ENCODE peak calls at places on chromosomes 12 and 14, in five cellular contexts. One of them, this sample, is unnamed.

GRCh38 chr14:98858561-98858960 is 413.4 kb downstream of the BCL11B start:
- DNase-seq in left ventricle myocardium inferior: no peak
- DNase-seq in transverse colon: no peak
- DNase-seq in HCT116: no peak
- DNase-seq in cardiac muscle cell: no peak
- DNase-seq in this sample: no peak

GRCh38 chr12:108804361-108804949 is 52.9 kb downstream of the SSH1 start:
- DNase-seq in cardiac muscle cell: peak; percentile 96
- DNase-seq in HCT116: no peak
- DNase-seq in transverse colon: peak; percentile 49
- DNase-seq in left ventricle myocardium inferior: peak; percentile 70
- DNase-seq in this sample: no peak

GRCh38 chr12:131226345-131227265 is 272.9 kb downstream of the ADGRD1 start:
- DNase-seq in transverse colon: no peak
- DNase-seq in left ventricle myocardium inferior: no peak
- DNase-seq in cardiac muscle cell: no peak
- DNase-seq in HCT116: no peak
- DNase-seq in this sample: peak; percentile 44

GRCh38 chr12:72098622-72099021 is 160.0 kb downstream of the TPH2 start:
- DNase-seq in left ventricle myocardium inferior: no peak
- DNase-seq in HCT116: no peak
- DNase-seq in transverse colon: no peak
- DNase-seq in cardiac muscle cell: peak; percentile 0
- DNase-seq in this sample: no peak

GRCh38 chr12:111429760-111430417 is 24.2 kb downstream of the SH2B3 start:
- DNase-seq in cardiac muscle cell: no peak
- DNase-seq in HCT116: no peak
- DNase-seq in left ventricle myocardium inferior: no peak
- DNase-seq in transverse colon: no peak
- DNase-seq in this sample: peak; percentile 69

GRCh38 chr12:100141998-100142850 is 450 bp downstream of the BLTP3B start:
- DNase-seq in HCT116: no peak
- DNase-seq in left ventricle myocardium inferior: peak; percentile 49
- DNase-seq in cardiac muscle cell: no peak
- DNase-seq in transverse colon: peak; percentile 68
- DNase-seq in this sample: peak; percentile 83

GRCh38 chr12:56151672-56152131 is 685 bp upstream of the MYL6B start:
- DNase-seq in transverse colon: peak; percentile 81
- DNase-seq in left ventricle myocardium inferior: no peak
- DNase-seq in cardiac muscle cell: no peak
- DNase-seq in HCT116: peak; percentile 44
- DNase-seq in this sample: peak; percentile 82

GRCh38 chr12:32025906-32026305 is 66.7 kb downstream of the RESF1 start:
- DNase-seq in cardiac muscle cell: no peak
- DNase-seq in HCT116: no peak
- DNase-seq in left ventricle myocardium inferior: no peak
- DNase-seq in transverse colon: peak; percentile 10
- DNase-seq in this sample: no peak

GRCh38 chr12:197347-197746 is 16.6 kb downstream of the SLC6A12 start:
- DNase-seq in HCT116: no peak
- DNase-seq in left ventricle myocardium inferior: no peak
- DNase-seq in transverse colon: no peak
- DNase-seq in cardiac muscle cell: no peak
- DNase-seq in this sample: no peak

GRCh38 chr12:127205781-127206535 is 1061.0 kb upstream of the TMEM132C start:
- DNase-seq in cardiac muscle cell: no peak
- DNase-seq in left ventricle myocardium inferior: no peak
- DNase-seq in transverse colon: no peak
- DNase-seq in HCT116: no peak
- DNase-seq in this sample: no peak

GRCh38 chr12:26360062-26360461 is 164.7 kb downstream of the SSPN start:
- DNase-seq in transverse colon: no peak
- DNase-seq in left ventricle myocardium inferior: no peak
- DNase-seq in cardiac muscle cell: no peak
- DNase-seq in HCT116: no peak
- DNase-seq in this sample: no peak

DNA sequence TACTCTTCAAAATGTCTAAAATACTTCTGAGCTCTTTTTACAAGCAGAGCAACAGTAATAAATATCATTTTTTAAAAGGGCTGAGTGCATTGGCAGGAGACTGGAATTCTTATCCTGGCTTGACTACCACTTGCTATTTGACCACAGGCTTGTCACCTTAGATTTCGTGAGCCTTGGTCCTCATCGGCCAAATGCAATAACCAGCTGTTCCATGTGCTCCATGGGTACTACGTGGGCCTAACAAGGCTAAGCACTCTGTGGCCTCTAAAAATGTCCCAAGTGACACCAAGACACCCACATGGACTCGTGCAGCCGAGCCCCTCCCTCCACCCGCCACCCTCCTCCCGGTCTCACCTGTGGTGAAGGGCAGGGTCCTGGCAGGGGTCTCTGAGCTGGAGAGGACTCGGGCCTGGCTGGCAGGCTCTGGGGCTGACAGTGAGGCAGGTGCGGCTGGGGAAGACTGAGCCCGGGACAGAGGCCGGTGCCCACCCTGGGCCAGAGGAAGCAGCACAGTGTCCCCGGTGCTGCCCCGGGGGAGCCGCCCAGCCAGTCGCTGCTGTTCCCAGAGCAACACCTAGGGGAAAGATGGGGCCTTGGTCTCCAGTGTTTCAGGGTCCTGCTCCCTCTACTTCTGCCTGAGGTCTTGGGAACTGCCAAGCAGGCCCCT is 20.1 kb downstream of the SLC48A1 start:
- DNase-seq in transverse colon: no peak
- DNase-seq in cardiac muscle cell: no peak
- DNase-seq in left ventricle myocardium inferior: no peak
- DNase-seq in HCT116: no peak
- DNase-seq in this sample: peak; percentile 69
- H3K27ac ChIP-seq in transverse colon: no peak overlapping the region
- H3K27ac ChIP-seq in cardiac muscle cell: no peak overlapping the region
- H3K27ac ChIP-seq in left ventricle myocardium inferior: no peak overlapping the region
- H3K27ac ChIP-seq in HCT116: no peak overlapping the region
- H3K27ac ChIP-seq in this sample: no peak overlapping the region

GRCh38 chr14:26004342-26004741 is 593.5 kb downstream of the NOVA1 start:
- DNase-seq in transverse colon: no peak
- DNase-seq in cardiac muscle cell: no peak
- DNase-seq in HCT116: no peak
- DNase-seq in left ventricle myocardium inferior: no peak
- DNase-seq in this sample: no peak

GRCh38 chr14:26008290-26008689 is 589.5 kb downstream of the NOVA1 start:
- DNase-seq in left ventricle myocardium inferior: no peak
- DNase-seq in HCT116: no peak
- DNase-seq in cardiac muscle cell: peak; percentile 2
- DNase-seq in transverse colon: no peak
- DNase-seq in this sample: no peak
- TF ChIP-seq CTCF in left ventricle myocardium inferior: no peak
- TF ChIP-seq CTCF in HCT116: no peak
- TF ChIP-seq CTCF in cardiac muscle cell: no peak
- TF ChIP-seq CTCF in transverse colon: no peak
- TF ChIP-seq CTCF in this sample: no peak

DNA sequence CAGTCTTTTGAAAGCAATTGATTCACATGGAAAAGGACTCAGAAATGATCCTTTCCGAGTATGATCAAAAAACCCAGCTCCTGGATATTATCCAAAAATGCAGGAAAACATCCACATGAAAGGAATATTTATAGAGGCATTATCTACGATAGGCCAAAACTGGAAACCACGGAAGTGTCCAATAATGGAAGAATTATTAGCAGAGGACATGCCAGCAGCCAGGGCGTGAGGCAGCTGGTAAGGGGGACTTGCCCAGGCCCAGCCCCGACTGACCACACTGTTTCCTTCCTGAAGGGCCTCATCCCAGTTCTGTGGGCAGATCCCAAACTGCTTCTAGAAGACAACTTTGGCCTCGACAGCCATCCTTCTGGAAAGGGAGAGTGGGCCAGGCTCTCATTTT is 20.5 kb downstream of the ACTN1 start:
- DNase-seq in HCT116: no peak
- DNase-seq in left ventricle myocardium inferior: no peak
- DNase-seq in transverse colon: no peak
- DNase-seq in cardiac muscle cell: no peak
- DNase-seq in this sample: peak; percentile 75
- H3K4me1 ChIP-seq in HCT116: peaks cover 28% of the 10 kb centered on the region
- H3K4me1 ChIP-seq in left ventricle myocardium inferior: peaks cover 86% of the 10 kb centered on the region
- H3K4me1 ChIP-seq in transverse colon: peaks cover 68% of the 10 kb centered on the region
- H3K4me1 ChIP-seq in cardiac muscle cell: peaks cover 12% of the 10 kb centered on the region
- H3K4me1 ChIP-seq in this sample: peaks cover 7% of the 10 kb centered on the region

GRCh38 chr12:12622418-12622817 is 10.7 kb downstream of the CREBL2 start:
- DNase-seq in left ventricle myocardium inferior: no peak
- DNase-seq in cardiac muscle cell: no peak
- DNase-seq in transverse colon: no peak
- DNase-seq in HCT116: no peak
- DNase-seq in this sample: no peak
- H3K27ac ChIP-seq in left ventricle myocardium inferior: no peak overlapping the region
- H3K27ac ChIP-seq in cardiac muscle cell: no peak overlapping the region
- H3K27ac ChIP-seq in transverse colon: peak overlapping the region; percentile 48
- H3K27ac ChIP-seq in HCT116: no peak overlapping the region
- H3K27ac ChIP-seq in this sample: peak overlapping the region; percentile 37

DNA sequence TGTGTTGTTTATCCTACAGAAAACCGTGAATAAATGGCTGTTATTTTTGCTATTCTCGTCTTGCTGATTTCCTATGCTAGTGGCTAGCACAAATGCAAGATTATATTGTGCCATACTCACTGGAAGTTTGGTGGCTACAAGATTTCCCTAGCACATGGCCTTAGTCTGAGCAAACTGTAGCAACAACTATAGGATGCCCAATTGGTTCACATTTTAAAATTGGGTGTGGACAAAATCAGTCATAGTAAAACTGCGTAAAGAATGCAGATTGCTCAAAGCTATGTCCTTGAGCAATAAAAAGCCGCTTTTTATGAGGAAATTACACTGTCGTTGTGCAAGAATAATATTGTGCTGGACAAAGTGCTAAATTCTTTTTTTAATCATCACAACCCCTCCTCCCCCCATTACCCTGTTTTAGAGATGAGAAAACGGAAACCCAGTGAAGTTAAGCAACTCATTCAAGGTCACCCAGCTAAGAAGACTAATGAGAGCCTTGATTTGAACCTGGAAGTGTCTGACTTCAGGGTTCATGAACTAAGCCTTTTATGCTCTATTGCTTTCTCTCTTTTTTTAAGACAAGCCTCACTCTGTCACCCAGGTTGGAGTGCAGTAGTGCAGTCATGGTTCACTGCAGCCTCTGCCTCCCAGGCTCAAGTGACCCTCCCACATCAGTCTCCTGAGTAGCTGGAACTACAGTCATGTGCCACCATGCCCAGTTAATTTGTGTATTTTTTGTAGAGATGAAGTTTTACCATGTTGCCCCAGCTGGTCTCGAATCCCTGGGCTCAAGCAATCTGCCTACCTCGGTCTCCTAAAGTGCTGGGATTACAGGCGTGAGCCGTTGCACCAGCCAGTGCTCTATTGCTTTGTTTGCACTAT is 73.6 kb downstream of the SRGAP1 start:
- DNase-seq in cardiac muscle cell: peak; percentile 98
- DNase-seq in left ventricle myocardium inferior: no peak
- DNase-seq in HCT116: peak; percentile 91
- DNase-seq in transverse colon: no peak
- DNase-seq in this sample: peak; percentile 84
- TF ChIP-seq CTCF in cardiac muscle cell: no peak
- TF ChIP-seq CTCF in left ventricle myocardium inferior: no peak
- TF ChIP-seq CTCF in HCT116: no peak
- TF ChIP-seq CTCF in transverse colon: no peak
- TF ChIP-seq CTCF in this sample: no peak

DNA sequence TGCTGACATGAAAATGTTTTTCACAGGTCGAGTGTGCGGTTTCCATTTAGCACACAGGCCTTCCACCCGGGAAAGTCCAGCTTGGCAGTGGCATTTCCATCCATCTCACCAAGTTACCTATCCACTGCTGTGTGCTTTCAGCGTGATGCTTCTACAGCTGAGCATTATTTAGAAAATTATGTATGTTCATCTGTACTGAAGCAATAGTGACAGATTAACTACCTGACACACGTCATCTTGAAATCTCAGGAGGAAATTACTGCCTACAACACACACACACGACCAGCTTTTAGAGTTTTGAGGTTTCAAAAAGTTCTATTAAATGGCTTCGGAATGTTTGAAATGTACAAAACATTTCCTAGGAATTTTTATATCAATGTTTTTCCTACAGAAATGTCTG is 39.4 kb downstream of the IFNG-AS1 start:
- DNase-seq in HCT116: no peak
- DNase-seq in transverse colon: no peak
- DNase-seq in cardiac muscle cell: no peak
- DNase-seq in left ventricle myocardium inferior: no peak
- DNase-seq in this sample: no peak
- H3K4me1 ChIP-seq in HCT116: no peaks in the 10 kb centered on the region
- H3K4me1 ChIP-seq in transverse colon: no peaks in the 10 kb centered on the region
- H3K4me1 ChIP-seq in cardiac muscle cell: no peaks in the 10 kb centered on the region
- H3K4me1 ChIP-seq in left ventricle myocardium inferior: no peaks in the 10 kb centered on the region
- H3K4me1 ChIP-seq in this sample: no peaks in the 10 kb centered on the region

DNA sequence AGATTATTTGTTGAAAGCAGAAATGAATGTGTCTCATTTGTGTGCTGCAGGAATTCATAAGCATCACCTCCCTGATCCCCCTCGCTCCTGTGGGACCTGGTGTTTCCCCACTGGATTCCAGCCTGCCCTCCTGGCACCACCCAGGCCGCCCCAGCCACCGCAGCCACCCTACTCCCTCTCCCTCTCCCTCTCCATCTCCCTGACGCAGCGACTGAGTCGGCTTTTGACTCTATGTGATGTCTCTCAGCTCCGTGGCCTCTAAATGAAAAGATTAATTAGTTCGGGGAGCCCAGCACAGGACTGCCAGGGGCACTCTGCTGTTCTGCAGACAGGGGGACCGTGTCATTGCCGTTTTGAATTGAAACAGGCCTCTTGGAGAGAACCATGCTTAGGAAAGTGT is 157.7 kb upstream of the C14orf180 start:
- DNase-seq in cardiac muscle cell: no peak
- DNase-seq in left ventricle myocardium inferior: no peak
- DNase-seq in HCT116: no peak
- DNase-seq in transverse colon: no peak
- DNase-seq in this sample: no peak
- H3K27ac ChIP-seq in cardiac muscle cell: no peak overlapping the region
- H3K27ac ChIP-seq in left ventricle myocardium inferior: no peak overlapping the region
- H3K27ac ChIP-seq in HCT116: no peak overlapping the region
- H3K27ac ChIP-seq in transverse colon: no peak overlapping the region
- H3K27ac ChIP-seq in this sample: no peak overlapping the region

GRCh38 chr12:19045421-19045820 is 84.1 kb upstream of the PLEKHA5 start:
- DNase-seq in left ventricle myocardium inferior: no peak
- DNase-seq in transverse colon: no peak
- DNase-seq in cardiac muscle cell: peak; percentile 70
- DNase-seq in HCT116: no peak
- DNase-seq in this sample: no peak

GRCh38 chr12:19044877-19045276 is 84.7 kb upstream of the PLEKHA5 start:
- DNase-seq in cardiac muscle cell: no peak
- DNase-seq in HCT116: no peak
- DNase-seq in left ventricle myocardium inferior: no peak
- DNase-seq in transverse colon: peak; percentile 19
- DNase-seq in this sample: no peak

GRCh38 chr12:19042196-19042595 is 87.3 kb upstream of the PLEKHA5 start:
- DNase-seq in cardiac muscle cell: no peak
- DNase-seq in HCT116: no peak
- DNase-seq in transverse colon: no peak
- DNase-seq in left ventricle myocardium inferior: no peak
- DNase-seq in this sample: no peak

GRCh38 chr12:19048943-19049342 is 80.6 kb upstream of the PLEKHA5 start:
- DNase-seq in transverse colon: no peak
- DNase-seq in HCT116: no peak
- DNase-seq in left ventricle myocardium inferior: no peak
- DNase-seq in cardiac muscle cell: no peak
- DNase-seq in this sample: no peak

GRCh38 chr12:19044430-19044829 is 85.1 kb upstream of the PLEKHA5 start:
- DNase-seq in HCT116: no peak
- DNase-seq in transverse colon: no peak
- DNase-seq in cardiac muscle cell: no peak
- DNase-seq in left ventricle myocardium inferior: no peak
- DNase-seq in this sample: no peak
- TF ChIP-seq CTCF in HCT116: no peak
- TF ChIP-seq CTCF in transverse colon: peak; percentile 15
- TF ChIP-seq CTCF in cardiac muscle cell: no peak
- TF ChIP-seq CTCF in left ventricle myocardium inferior: no peak
- TF ChIP-seq CTCF in this sample: no peak